ENCODE peak calls at places on chromosome 22, in eight cellular contexts. T, N, U, F, D, H, K and Z are unnamed samples.

GRCh38 chr22:25838960-25839741 is 97.2 kb downstream of the MYO18B start:
- DNase-seq in T (no peak), N (no peak), U (no peak), F (no peak), D (no peak), H (no peak), K (no peak), Z (no peak)

GRCh38 chr22:33748714-33749113 is 171.6 kb downstream of the LARGE1 start:
- DNase-seq in T (no peak), N (no peak), U (no peak), F (no peak), D (no peak), H (no peak), K (no peak), Z (no peak)

GRCh38 chr22:47515384-47516125 is 753.1 kb downstream of the TBC1D22A start:
- DNase-seq in T (no peak), N (no peak), U (no peak), F (no peak), D (no peak), H (no peak), K (no peak), Z (peak)

GRCh38 chr22:21646608-21647590 is 4.8 kb downstream of the SDF2L1 start:
- DNase-seq in T (peak), N (peak), U (peak), F (peak), D (peak), H (no peak), K (no peak), Z (peak)

GRCh38 chr22:49673048-49673447 is 154.6 kb downstream of the BRD1 start:
- DNase-seq in T (no peak), N (no peak), U (no peak), F (peak), D (no peak), H (no peak), K (no peak), Z (no peak)

GRCh38 chr22:36731916-36732315 is 28.4 kb upstream of the CACNG2 start:
- DNase-seq in T (no peak), N (no peak), U (no peak), F (no peak), D (no peak), H (no peak), K (no peak), Z (no peak)

GRCh38 chr22:25016311-25016710 is 63.8 kb downstream of the KIAA1671 start:
- DNase-seq in T (no peak), N (no peak), U (no peak), F (no peak), D (no peak), H (no peak), K (no peak), Z (no peak)

GRCh38 chr22:35352214-35353111 is 28.4 kb upstream of the HMOX1 start:
- DNase-seq in T (peak), N (peak), U (peak), F (peak), D (no peak), H (no peak), K (no peak), Z (peak)

GRCh38 chr22:32544953-32545558 is 70.4 kb downstream of the FBXO7 start:
- DNase-seq in T (no peak), N (no peak), U (no peak), F (no peak), D (no peak), H (no peak), K (no peak), Z (no peak)

GRCh38 chr22:24466831-24467249 is 28.3 kb upstream of the UPB1 start:
- DNase-seq in T (no peak), N (no peak), U (no peak), F (no peak), D (no peak), H (no peak), K (no peak), Z (no peak)

GRCh38 chr22:46934746-46935491 is 172.5 kb downstream of the TBC1D22A start:
- DNase-seq in T (peak), N (no peak), U (no peak), F (peak), D (peak), H (no peak), K (no peak), Z (no peak)